ENCODE peak calls at places on chromosomes 16 and 17, in seven cellular contexts. L is prostate gland, X is esophagus squamous epithelium, I is body of pancreas, S is right atrium auricular region, W is SK-N-SH, K is MM.1S. M is an unnamed sample.

GRCh38 chr16:4518281-4518680 is 20.3 kb downstream of the CDIP1 start:
- DNase-seq in L (no peak), X (no peak), I (no peak), S (no peak), W (no peak), K (no peak), M (no peak)

GRCh38 chr16:72561-73537 is at the start of gene RHBDF1:
- DNase-seq in L (peak; percentile 59), X (no peak), I (peak; percentile 78), S (no peak), W (peak; percentile 79), K (peak; percentile 45), M (no peak)

GRCh38 chr16:86986136-86986535 is 331.1 kb downstream of the C16orf95 start:
- DNase-seq in L (no peak), X (no peak), I (no peak), S (no peak), W (no peak), K (no peak), M (no peak)

GRCh38 chr16:14286381-14287230 is 215.5 kb downstream of the MRTFB start:
- DNase-seq in L (no peak), X (no peak), I (no peak), S (no peak), W (no peak), K (no peak), M (no peak)

GRCh38 chr16:48616571-48616970 is 6.6 kb upstream of the N4BP1 start:
- DNase-seq in L (no peak), X (no peak), I (no peak), S (peak; percentile 21), W (no peak), K (no peak), M (no peak)

GRCh38 chr17:5583426-5584382 is 605 bp downstream of the NLRP1 start:
- DNase-seq in L (no peak), X (no peak), I (no peak), S (no peak), W (no peak), K (peak; percentile 23), M (no peak)

GRCh38 chr17:11852911-11853310 is 144.4 kb downstream of the ZNF18 start:
- DNase-seq in L (no peak), X (no peak), I (no peak), S (no peak), W (no peak), K (no peak), M (no peak)

GRCh38 chr16:58212824-58213655 is 15.1 kb upstream of the CSNK2A2 start:
- DNase-seq in L (no peak), X (no peak), I (no peak), S (no peak), W (no peak), K (no peak), M (no peak)

GRCh38 chr16:84013787-84014569 is 28.6 kb downstream of the SLC38A8 start:
- DNase-seq in L (peak; percentile 14), X (no peak), I (peak; percentile 93), S (no peak), W (peak; percentile 72), K (peak; percentile 88), M (peak; percentile 87)

GRCh38 chr17:7022791-7023571 is at the start of gene BCL6B:
- DNase-seq in L (no peak), X (no peak), I (no peak), S (no peak), W (no peak), K (no peak), M (no peak)

GRCh38 chr17:69607162-69607834 is 192.8 kb downstream of the MAP2K6 start:
- DNase-seq in L (peak; percentile 60), X (no peak), I (peak; percentile 83), S (peak; percentile 80), W (peak; percentile 62), K (peak; percentile 82), M (peak; percentile 52)

GRCh38 chr17:74274060-74274702 is at the start of gene DNAI2:
- DNase-seq in L (no peak), X (no peak), I (peak; percentile 20), S (no peak), W (peak; percentile 74), K (no peak), M (no peak)

GRCh38 chr16:70688266-70688742 is 2.5 kb upstream of the MTSS2 start:
- DNase-seq in L (peak; percentile 63), X (no peak), I (no peak), S (no peak), W (peak; percentile 77), K (no peak), M (peak; percentile 78)

GRCh38 chr17:76831316-76831715 is 36.9 kb upstream of the MGAT5B start:
- DNase-seq in L (peak; percentile 36), X (no peak), I (no peak), S (no peak), W (no peak), K (no peak), M (no peak)

GRCh38 chr16:7376227-7376626 is 43.6 kb downstream of the RBFOX1 start:
- DNase-seq in L (no peak), X (no peak), I (no peak), S (no peak), W (no peak), K (no peak), M (no peak)

GRCh38 chr17:49992933-49993422 is 2.0 kb downstream of the DLX3 start:
- DNase-seq in L (no peak), X (no peak), I (no peak), S (no peak), W (peak; percentile 31), K (no peak), M (no peak)

GRCh38 chr17:57438031-57438731 is 181.9 kb downstream of the MSI2 start:
- DNase-seq in L (no peak), X (no peak), I (no peak), S (no peak), W (peak; percentile 78), K (no peak), M (no peak)

GRCh38 chr17:40315678-40316570 is 6.9 kb downstream of the RARA start:
- DNase-seq in L (no peak), X (no peak), I (no peak), S (no peak), W (peak; percentile 8), K (peak; percentile 27), M (no peak)

GRCh38 chr16:85586360-85587145 is 26.6 kb upstream of the GSE1 start:
- DNase-seq in L (no peak), X (no peak), I (peak; percentile 71), S (no peak), W (peak; percentile 68), K (no peak), M (no peak)

DNA sequence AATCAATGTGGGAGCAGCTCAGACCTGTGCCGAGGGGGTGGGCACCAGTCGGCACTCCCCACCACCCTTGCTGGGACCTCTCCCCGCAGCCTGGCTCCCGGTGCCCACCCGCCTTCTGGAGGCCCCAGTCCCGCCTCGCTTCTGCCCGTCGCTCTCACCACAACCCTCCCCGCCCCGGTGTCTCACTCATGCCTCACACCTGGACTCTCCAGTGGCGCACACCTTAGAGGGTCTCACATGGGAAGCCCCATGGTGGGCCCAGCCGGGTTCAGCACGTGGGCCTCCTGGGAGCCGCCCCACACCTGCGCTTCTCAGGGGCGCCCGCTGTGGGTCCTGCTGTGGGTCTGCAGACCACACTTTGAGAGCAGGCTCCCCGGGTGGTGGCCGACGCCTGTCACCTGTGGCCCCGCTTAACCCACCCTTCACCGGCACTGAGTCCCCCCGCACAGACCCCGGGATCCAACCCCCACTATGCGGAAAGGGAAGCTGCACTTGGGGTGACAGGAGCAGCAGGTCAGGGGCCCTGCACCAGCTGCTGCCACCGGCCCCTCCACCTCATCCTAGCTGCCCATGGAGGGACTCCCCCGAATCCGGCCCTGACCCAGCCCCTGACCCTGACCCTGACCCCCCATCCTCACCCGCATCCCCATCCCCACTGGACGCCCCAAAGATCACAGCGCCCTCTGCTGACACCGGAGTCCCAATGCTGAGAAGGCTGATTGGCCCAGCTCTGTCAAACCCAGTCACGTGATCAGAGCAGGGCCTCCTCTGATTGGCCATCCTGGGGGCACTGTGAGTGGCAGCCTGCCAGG is 27.4 kb upstream of the SLC38A10 start:
- DNase-seq in L (no peak), X (no peak), I (no peak), S (no peak), W (peak; percentile 94), K (peak; percentile 41), M (no peak)
- TF ChIP-seq CTCF in L (no peak), X (no peak), I (peak; percentile 45), S (no peak), W (peak; percentile 56), K (peak; percentile 40), M (no peak)

DNA sequence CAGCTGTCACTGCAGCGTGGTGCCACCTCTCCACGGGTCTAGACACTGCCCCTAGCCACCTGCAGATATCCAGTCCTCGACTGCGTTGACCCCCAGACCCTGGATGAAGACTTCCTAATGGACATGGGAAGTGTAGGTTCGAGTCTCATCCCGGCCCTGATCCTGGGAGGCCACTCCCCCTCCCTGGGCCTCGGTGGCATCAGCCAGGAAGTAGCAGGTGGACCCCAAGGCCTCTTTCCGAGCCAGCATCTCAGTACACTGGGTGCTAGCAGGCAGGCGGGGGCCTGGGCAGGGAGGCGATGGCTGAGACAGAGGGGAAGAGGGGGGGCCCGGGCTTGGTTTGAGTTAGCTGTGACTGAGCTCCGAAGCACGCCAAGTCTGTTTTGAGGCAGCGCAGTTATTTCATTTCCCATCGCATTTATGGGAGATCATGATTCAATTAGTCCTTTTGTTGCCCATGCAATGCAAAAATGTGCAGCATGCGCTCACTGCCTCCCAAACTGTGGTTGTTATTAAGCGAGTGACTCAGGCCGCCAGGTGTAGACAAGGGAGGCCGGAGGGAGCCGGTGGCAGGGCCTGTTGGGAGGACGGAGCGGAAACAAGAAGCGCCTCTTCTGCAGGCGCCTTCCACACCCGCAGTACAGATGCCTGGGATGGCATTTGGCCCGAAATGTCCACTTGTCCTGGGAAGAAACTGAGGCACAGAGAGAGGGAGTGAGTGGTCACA is 25.3 kb upstream of the ZNF469 start:
- DNase-seq in L (no peak), X (no peak), I (no peak), S (no peak), W (peak; percentile 27), K (no peak), M (no peak)
- H3K4me3 ChIP-seq in L (no peak overlapping the region), X (no peak overlapping the region), I (no peak overlapping the region), S (no peak overlapping the region), W (no peak overlapping the region), K (no peak overlapping the region), M (no peak overlapping the region)

GRCh38 chr16:2778692-2778958 is 1.5 kb upstream of the ELOB start:
- DNase-seq in L (no peak), X (no peak), I (no peak), S (no peak), W (no peak), K (no peak), M (no peak)
- H3K27ac ChIP-seq in L (peak overlapping the region; percentile 99), X (peak overlapping the region; percentile 100), I (peak overlapping the region; percentile 98), S (peak overlapping the region; percentile 100), W (no peak overlapping the region), K (no peak overlapping the region), M (no peak overlapping the region)

GRCh38 chr16:24534634-24535033 is 4.7 kb upstream of the RBBP6 start:
- DNase-seq in L (no peak), X (no peak), I (no peak), S (no peak), W (no peak), K (no peak), M (no peak)

GRCh38 chr16:24538756-24539294 is 541 bp upstream of the RBBP6 start:
- DNase-seq in L (no peak), X (no peak), I (peak; percentile 70), S (peak; percentile 70), W (no peak), K (no peak), M (no peak)

GRCh38 chr16:24536671-24537070 is 2.7 kb upstream of the RBBP6 start:
- DNase-seq in L (no peak), X (no peak), I (no peak), S (no peak), W (no peak), K (no peak), M (no peak)

GRCh38 chr16:24537474-24538337 is 1.7 kb upstream of the RBBP6 start:
- DNase-seq in L (no peak), X (no peak), I (no peak), S (no peak), W (peak; percentile 27), K (no peak), M (no peak)

GRCh38 chr16:24535827-24536226 is 3.5 kb upstream of the RBBP6 start:
- DNase-seq in L (no peak), X (no peak), I (no peak), S (no peak), W (no peak), K (no peak), M (no peak)
- TF ChIP-seq CTCF in L (no peak), X (no peak), I (no peak), S (no peak), W (no peak), K (peak; percentile 37), M (no peak)

M was measured in lung.